ENCODE peak calls at places on chromosomes 3 and 15, in seven cellular contexts. L, Z, U, O, H, Y and J are unnamed samples.

GRCh38 chr3:126049289-126050049 is 34.5 kb downstream of the SLC41A3 start:
- DNase-seq in L (no peak), Z (no peak), U (no peak), O (no peak), H (no peak), Y (no peak), J (no peak)

GRCh38 chr15:41930221-41930866 is 36.5 kb upstream of the SPTBN5 start:
- DNase-seq in L (peak), Z (no peak), U (no peak), O (peak), H (no peak), Y (peak), J (no peak)

GRCh38 chr3:45966371-45966780 is 23.1 kb downstream of the CXCR6 start:
- DNase-seq in L (no peak), Z (no peak), U (no peak), O (no peak), H (no peak), Y (no peak), J (no peak)

GRCh38 chr15:34644061-34644460 is 60.6 kb upstream of the GOLGA8B start:
- DNase-seq in L (peak), Z (no peak), U (no peak), O (no peak), H (no peak), Y (peak), J (no peak)

GRCh38 chr15:60720493-60721231 is 241.7 kb upstream of the ICE2 start:
- DNase-seq in L (no peak), Z (no peak), U (peak), O (no peak), H (peak), Y (no peak), J (peak)

GRCh38 chr3:179288845-179289244 is 34.0 kb upstream of the ZNF639 start:
- DNase-seq in L (no peak), Z (no peak), U (no peak), O (no peak), H (no peak), Y (no peak), J (no peak)

GRCh38 chr15:55649058-55649423 is 60.9 kb upstream of the PYGO1 start:
- DNase-seq in L (peak), Z (no peak), U (no peak), O (no peak), H (no peak), Y (peak), J (no peak)

GRCh38 chr15:25710184-25710583 is 152.9 kb downstream of the ATP10A start:
- DNase-seq in L (peak), Z (no peak), U (peak), O (no peak), H (no peak), Y (peak), J (peak)

GRCh38 chr3:153245661-153246060 is 83.6 kb downstream of the RAP2B start:
- DNase-seq in L (no peak), Z (no peak), U (no peak), O (no peak), H (no peak), Y (peak), J (no peak)

GRCh38 chr3:51896607-51897305 is 6.4 kb downstream of the IQCF1 start:
- DNase-seq in L (peak), Z (no peak), U (no peak), O (no peak), H (no peak), Y (no peak), J (no peak)

GRCh38 chr3:52317178-52317577 is 1.1 kb downstream of the DNAH1 start:
- DNase-seq in L (no peak), Z (no peak), U (no peak), O (peak), H (no peak), Y (no peak), J (no peak)

GRCh38 chr3:170309044-170309443 is 48.5 kb upstream of the SKIL start:
- DNase-seq in L (no peak), Z (no peak), U (no peak), O (no peak), H (no peak), Y (peak), J (no peak)

GRCh38 chr3:127384717-127385539 is 97.1 kb upstream of the PRR20G start:
- DNase-seq in L (no peak), Z (no peak), U (no peak), O (no peak), H (no peak), Y (no peak), J (no peak)

GRCh38 chr3:144036498-144036897 is 64.9 kb downstream of the DIPK2A start:
- DNase-seq in L (no peak), Z (no peak), U (no peak), O (no peak), H (no peak), Y (no peak), J (no peak)

GRCh38 chr3:134211797-134212196 is 38.9 kb downstream of the RYK start:
- DNase-seq in L (peak), Z (peak), U (no peak), O (no peak), H (peak), Y (peak), J (no peak)